ENCODE peak calls at places on chromosomes 5 and 9, in ten cellular contexts. R, A, X, M, Y, G, W, J, B and Z are unnamed samples.

GRCh38 chr5:40962207-40962955 is 53.1 kb downstream of the C7 start:
- DNase-seq in R (no peak), A (no peak), X (no peak), M (no peak), Y (no peak), G (no peak), W (no peak), J (no peak), B (no peak), Z (no peak)

GRCh38 chr9:128115187-128116103 is 12.1 kb downstream of the PTGES2 start:
- DNase-seq in R (no peak), A (peak; percentile 5), X (peak; percentile 67), M (no peak), Y (no peak), G (no peak), W (no peak), J (peak; percentile 93), B (no peak), Z (no peak)

GRCh38 chr9:107251756-107252322 is 31.2 kb upstream of the RAD23B start:
- DNase-seq in R (no peak), A (peak; percentile 56), X (no peak), M (peak; percentile 88), Y (peak; percentile 82), G (no peak), W (no peak), J (no peak), B (no peak), Z (no peak)

GRCh38 chr5:45335978-45336377 is 360.2 kb downstream of the HCN1 start:
- DNase-seq in R (no peak), A (no peak), X (no peak), M (no peak), Y (no peak), G (no peak), W (no peak), J (no peak), B (no peak), Z (no peak)

GRCh38 chr5:5188377-5189020 is 48.4 kb downstream of the ADAMTS16 start:
- DNase-seq in R (no peak), A (no peak), X (no peak), M (no peak), Y (no peak), G (no peak), W (no peak), J (no peak), B (no peak), Z (no peak)

GRCh38 chr5:103369125-103370120 is 110.9 kb downstream of the MACIR start:
- DNase-seq in R (no peak), A (no peak), X (no peak), M (no peak), Y (no peak), G (no peak), W (no peak), J (no peak), B (no peak), Z (no peak)

GRCh38 chr5:169914766-169915165 is 65.5 kb downstream of the INSYN2B start:
- DNase-seq in R (no peak), A (peak; percentile 56), X (no peak), M (peak; percentile 15), Y (no peak), G (no peak), W (no peak), J (no peak), B (no peak), Z (no peak)

GRCh38 chr5:143101134-143101533 is 302.4 kb downstream of the NR3C1 start:
- DNase-seq in R (no peak), A (no peak), X (no peak), M (no peak), Y (no peak), G (no peak), W (no peak), J (no peak), B (no peak), Z (no peak)

GRCh38 chr9:27124151-27124550 is 15.1 kb downstream of the TEK start:
- DNase-seq in R (no peak), A (no peak), X (no peak), M (no peak), Y (no peak), G (no peak), W (no peak), J (no peak), B (no peak), Z (no peak)

GRCh38 chr5:160298189-160298588 is 14.2 kb downstream of the CCNJL start:
- DNase-seq in R (no peak), A (no peak), X (no peak), M (no peak), Y (no peak), G (no peak), W (no peak), J (no peak), B (no peak), Z (peak; percentile 71)

GRCh38 chr5:176337913-176338312 is 23.7 kb downstream of the KIAA1191 start:
- DNase-seq in R (no peak), A (no peak), X (no peak), M (no peak), Y (no peak), G (no peak), W (no peak), J (no peak), B (no peak), Z (no peak)

GRCh38 chr5:38715671-38716070 is 130.1 kb upstream of the OSMR start:
- DNase-seq in R (no peak), A (no peak), X (no peak), M (no peak), Y (no peak), G (no peak), W (no peak), J (no peak), B (no peak), Z (no peak)

GRCh38 chr9:4164356-4164755 is 135.5 kb downstream of the GLIS3 start:
- DNase-seq in R (no peak), A (no peak), X (no peak), M (no peak), Y (no peak), G (no peak), W (no peak), J (no peak), B (no peak), Z (no peak)
- H3K4me3 ChIP-seq in R (no peak overlapping the region), A (no peak overlapping the region), X (no peak overlapping the region), M (no peak overlapping the region), Y (no peak overlapping the region), G (no peak overlapping the region), W (no peak overlapping the region), J (no peak overlapping the region), B (no peak overlapping the region), Z (no peak overlapping the region)

DNA sequence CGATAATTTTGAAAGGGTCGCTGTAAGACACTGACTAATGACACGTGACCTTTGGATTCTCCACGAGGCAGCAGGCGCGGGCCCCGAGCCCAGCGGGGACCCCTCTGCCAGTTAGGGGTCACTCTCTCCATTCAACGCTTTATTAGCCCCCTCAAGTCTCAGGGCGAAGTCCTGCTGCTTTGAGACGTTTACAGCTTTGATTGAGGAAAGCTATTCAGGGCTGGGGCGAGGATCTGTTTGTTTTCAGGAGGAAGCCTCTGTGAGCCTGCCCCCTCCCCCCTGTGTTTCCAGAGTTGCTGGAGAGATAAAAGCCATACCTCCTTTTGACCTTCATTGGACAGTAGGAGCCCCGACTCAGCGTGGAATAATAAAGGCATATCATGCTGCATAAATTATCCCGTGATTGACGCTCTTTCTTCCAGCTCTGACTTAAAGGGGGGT is 31.4 kb upstream of the MSX2 start:
- DNase-seq in R (no peak), A (no peak), X (no peak), M (no peak), Y (no peak), G (no peak), W (no peak), J (peak; percentile 16), B (no peak), Z (no peak)
- H3K27ac ChIP-seq in R (no peak overlapping the region), A (no peak overlapping the region), X (no peak overlapping the region), M (no peak overlapping the region), Y (no peak overlapping the region), G (no peak overlapping the region), W (no peak overlapping the region), J (no peak overlapping the region), B (no peak overlapping the region), Z (no peak overlapping the region)

GRCh38 chr5:1535646-1536045 is 11.9 kb upstream of the LPCAT1 start:
- DNase-seq in R (no peak), A (no peak), X (no peak), M (no peak), Y (no peak), G (peak; percentile 21), W (no peak), J (no peak), B (no peak), Z (no peak)

GRCh38 chr5:1536298-1537165 is 12.8 kb upstream of the LPCAT1 start:
- DNase-seq in R (peak; percentile 38), A (no peak), X (peak; percentile 34), M (peak; percentile 22), Y (no peak), G (peak; percentile 67), W (no peak), J (peak; percentile 40), B (peak; percentile 78), Z (no peak)

GRCh38 chr5:1538276-1538675 is 14.5 kb upstream of the LPCAT1 start:
- DNase-seq in R (peak; percentile 22), A (no peak), X (peak; percentile 49), M (no peak), Y (no peak), G (no peak), W (no peak), J (no peak), B (no peak), Z (no peak)

GRCh38 chr5:1538741-1539392 is 15.1 kb upstream of the LPCAT1 start:
- DNase-seq in R (peak; percentile 31), A (no peak), X (no peak), M (no peak), Y (no peak), G (no peak), W (no peak), J (no peak), B (no peak), Z (no peak)

GRCh38 chr5:1537166-1538154 is 13.7 kb upstream of the LPCAT1 start:
- DNase-seq in R (peak; percentile 19), A (no peak), X (peak; percentile 50), M (no peak), Y (no peak), G (no peak), W (no peak), J (no peak), B (no peak), Z (no peak)
- H3K4me3 ChIP-seq in R (peak overlapping the region; percentile 45), A (peak overlapping the region; percentile 44), X (peak overlapping the region; percentile 31), M (peak overlapping the region; percentile 33), Y (peak overlapping the region; percentile 6), G (no peak overlapping the region), W (no peak overlapping the region), J (peak overlapping the region; percentile 38), B (peak overlapping the region; percentile 51), Z (peak overlapping the region; percentile 13)

DNA sequence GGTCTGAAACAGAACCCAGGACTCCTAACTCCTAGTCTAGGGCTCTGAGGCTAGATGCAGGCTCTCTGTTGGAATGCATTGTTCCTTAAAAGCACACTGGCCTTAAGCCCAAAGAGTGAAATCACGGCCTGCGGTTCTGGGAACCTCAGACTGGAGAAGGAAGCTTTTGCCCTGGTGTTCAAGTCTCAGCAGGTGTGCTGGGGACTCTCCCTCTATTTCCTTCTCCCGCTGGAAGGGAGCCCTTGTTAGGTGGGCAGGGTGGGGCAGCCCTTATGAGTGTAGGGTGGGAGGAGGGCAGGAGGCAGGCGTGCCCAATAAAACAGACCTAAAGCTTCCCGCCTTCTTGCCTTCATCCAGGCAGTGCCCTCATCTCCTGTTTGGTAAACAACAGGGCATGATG is 1.8 kb upstream of the PPARGC1B start:
- DNase-seq in R (no peak), A (no peak), X (no peak), M (no peak), Y (no peak), G (no peak), W (peak; percentile 83), J (peak; percentile 82), B (no peak), Z (no peak)
- H3K27ac ChIP-seq in R (peak overlapping the region; percentile 35), A (peak overlapping the region; percentile 95), X (no peak overlapping the region), M (no peak overlapping the region), Y (no peak overlapping the region), G (no peak overlapping the region), W (peak overlapping the region; percentile 41), J (peak overlapping the region; percentile 86), B (no peak overlapping the region), Z (no peak overlapping the region)